ENCODE peak calls at places on chromosomes 13 and 19, in five cellular contexts. One of them, this sample, is unnamed. For H3K9me3, the result is how much of the 10 kb centered on the place peaks cover.

GRCh38 chr19:13109361-13110098 is 6.9 kb upstream of the LYL1 start:
- DNase-seq in GM23248: no peak
- DNase-seq in fibroblast of lung: no peak
- DNase-seq in keratinocyte: no peak
- DNase-seq in MM.1S: no peak
- DNase-seq in this sample: no peak

GRCh38 chr13:49220856-49221614 is 897 bp downstream of the MLNR start:
- DNase-seq in MM.1S: no peak
- DNase-seq in fibroblast of lung: peak
- DNase-seq in GM23248: peak
- DNase-seq in keratinocyte: no peak
- DNase-seq in this sample: no peak

GRCh38 chr19:1471514-1472107 is 7.4 kb downstream of the C19orf25 start:
- DNase-seq in keratinocyte: no peak
- DNase-seq in fibroblast of lung: no peak
- DNase-seq in GM23248: peak
- DNase-seq in MM.1S: no peak
- DNase-seq in this sample: no peak

GRCh38 chr19:8639821-8640401 is 9.5 kb downstream of the NFILZ start:
- DNase-seq in fibroblast of lung: no peak
- DNase-seq in keratinocyte: no peak
- DNase-seq in GM23248: no peak
- DNase-seq in MM.1S: no peak
- DNase-seq in this sample: no peak

GRCh38 chr19:30207357-30207756 is 164.8 kb upstream of the ZNF536 start:
- DNase-seq in GM23248: no peak
- DNase-seq in keratinocyte: no peak
- DNase-seq in fibroblast of lung: no peak
- DNase-seq in MM.1S: no peak
- DNase-seq in this sample: no peak

GRCh38 chr19:37855098-37855497 is 51.3 kb downstream of the WDR87 start:
- DNase-seq in fibroblast of lung: peak
- DNase-seq in MM.1S: no peak
- DNase-seq in GM23248: peak
- DNase-seq in keratinocyte: no peak
- DNase-seq in this sample: no peak

GRCh38 chr19:48724796-48725753 is 5.5 kb upstream of the MAMSTR start:
- DNase-seq in MM.1S: peak
- DNase-seq in fibroblast of lung: peak
- DNase-seq in keratinocyte: peak
- DNase-seq in GM23248: peak
- DNase-seq in this sample: peak

GRCh38 chr13:95784891-95785290 is 108.0 kb downstream of the DNAJC3 start:
- DNase-seq in keratinocyte: no peak
- DNase-seq in fibroblast of lung: peak
- DNase-seq in MM.1S: no peak
- DNase-seq in GM23248: peak
- DNase-seq in this sample: no peak

GRCh38 chr13:89380101-89380500 is 1708.9 kb downstream of the SLITRK5 start:
- DNase-seq in fibroblast of lung: no peak
- DNase-seq in MM.1S: peak
- DNase-seq in keratinocyte: no peak
- DNase-seq in GM23248: no peak
- DNase-seq in this sample: peak

GRCh38 chr13:72194531-72194930 is 327.5 kb upstream of the DACH1 start:
- DNase-seq in GM23248: no peak
- DNase-seq in MM.1S: no peak
- DNase-seq in fibroblast of lung: no peak
- DNase-seq in keratinocyte: no peak
- DNase-seq in this sample: no peak

GRCh38 chr19:1355258-1355973 is 28.3 kb upstream of the NDUFS7 start:
- DNase-seq in keratinocyte: no peak
- DNase-seq in GM23248: peak
- DNase-seq in fibroblast of lung: peak
- DNase-seq in MM.1S: no peak
- DNase-seq in this sample: no peak

GRCh38 chr13:34343413-34343812 is 525.5 kb downstream of the RFC3 start:
- DNase-seq in fibroblast of lung: peak
- DNase-seq in keratinocyte: no peak
- DNase-seq in GM23248: no peak
- DNase-seq in MM.1S: no peak
- DNase-seq in this sample: no peak

GRCh38 chr19:39736088-39736487 is 1.7 kb downstream of the CLC start:
- DNase-seq in fibroblast of lung: no peak
- DNase-seq in GM23248: no peak
- DNase-seq in MM.1S: no peak
- DNase-seq in keratinocyte: no peak
- DNase-seq in this sample: no peak

GRCh38 chr19:17794731-17795494 is at the start of gene B3GNT3:
- DNase-seq in GM23248: peak
- DNase-seq in keratinocyte: no peak
- DNase-seq in MM.1S: no peak
- DNase-seq in fibroblast of lung: no peak
- DNase-seq in this sample: peak

GRCh38 chr13:42320375-42320787 is 48.4 kb downstream of the AKAP11 start:
- DNase-seq in keratinocyte: no peak
- DNase-seq in MM.1S: no peak
- DNase-seq in fibroblast of lung: no peak
- DNase-seq in GM23248: no peak
- DNase-seq in this sample: no peak

GRCh38 chr19:57576661-57577060 is 2.0 kb downstream of the ZNF416 start:
- DNase-seq in keratinocyte: no peak
- DNase-seq in fibroblast of lung: no peak
- DNase-seq in MM.1S: no peak
- DNase-seq in GM23248: no peak
- DNase-seq in this sample: no peak
- H3K9me3 ChIP-seq in keratinocyte: under half
- H3K9me3 ChIP-seq in fibroblast of lung: under half
- H3K9me3 ChIP-seq in MM.1S: under half
- H3K9me3 ChIP-seq in GM23248: under half
- H3K9me3 ChIP-seq in this sample: half or more

DNA sequence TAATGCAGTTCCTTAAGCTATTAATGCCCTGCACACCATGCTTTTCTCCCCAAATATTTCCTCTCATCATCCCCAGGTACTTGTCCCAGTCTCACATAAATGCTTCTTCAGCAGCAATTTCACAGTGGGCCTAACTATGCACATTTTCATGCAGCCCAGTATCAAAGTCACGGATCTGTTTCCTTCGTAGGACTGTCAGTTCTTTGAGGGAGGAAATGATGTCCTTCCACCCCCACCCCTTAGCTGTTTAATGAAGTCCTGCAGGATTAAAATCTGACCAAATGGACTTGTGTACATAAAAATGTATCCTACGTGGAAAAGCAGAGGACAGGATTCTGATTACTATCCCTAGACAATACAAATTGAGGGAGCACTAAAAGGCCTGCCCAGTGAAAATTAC is 68.6 kb upstream of the ARGLU1 start:
- DNase-seq in GM23248: no peak
- DNase-seq in fibroblast of lung: no peak
- DNase-seq in MM.1S: no peak
- DNase-seq in keratinocyte: no peak
- DNase-seq in this sample: no peak
- H2AFZ ChIP-seq in GM23248: no peak
- H2AFZ ChIP-seq in fibroblast of lung: no peak
- H2AFZ ChIP-seq in MM.1S: no peak
- H2AFZ ChIP-seq in keratinocyte: no peak
- H2AFZ ChIP-seq in this sample: no peak

GRCh38 chr13:26221721-26222522 is at the start of gene RNF6:
- DNase-seq in GM23248: peak
- DNase-seq in fibroblast of lung: peak
- DNase-seq in keratinocyte: peak
- DNase-seq in MM.1S: peak
- DNase-seq in this sample: peak

GRCh38 chr13:26222523-26223046 is 471 bp upstream of the RNF6 start:
- DNase-seq in MM.1S: no peak
- DNase-seq in GM23248: no peak
- DNase-seq in keratinocyte: no peak
- DNase-seq in fibroblast of lung: no peak
- DNase-seq in this sample: no peak

GRCh38 chr13:26220575-26220974 is 1.5 kb downstream of the RNF6 start:
- DNase-seq in keratinocyte: peak
- DNase-seq in fibroblast of lung: peak
- DNase-seq in MM.1S: no peak
- DNase-seq in GM23248: peak
- DNase-seq in this sample: no peak

GRCh38 chr13:26221399-26221720 is 754 bp downstream of the RNF6 start:
- DNase-seq in GM23248: no peak
- DNase-seq in MM.1S: no peak
- DNase-seq in keratinocyte: no peak
- DNase-seq in fibroblast of lung: no peak
- DNase-seq in this sample: no peak

GRCh38 chr13:26219726-26220125 is 2.4 kb downstream of the RNF6 start:
- DNase-seq in GM23248: peak
- DNase-seq in fibroblast of lung: peak
- DNase-seq in keratinocyte: no peak
- DNase-seq in MM.1S: no peak
- DNase-seq in this sample: no peak
- H3K4me2 ChIP-seq in GM23248: peak
- H3K4me2 ChIP-seq in fibroblast of lung: peak
- H3K4me2 ChIP-seq in keratinocyte: peak
- H3K4me2 ChIP-seq in MM.1S: no peak
- H3K4me2 ChIP-seq in this sample: peak

GRCh38 chr19:56917998-56918397 is 77.5 kb upstream of the PEG3 start:
- DNase-seq in fibroblast of lung: no peak
- DNase-seq in MM.1S: peak
- DNase-seq in GM23248: no peak
- DNase-seq in keratinocyte: no peak
- DNase-seq in this sample: no peak

GRCh38 chr19:56918682-56919307 is 78.3 kb upstream of the PEG3 start:
- DNase-seq in GM23248: no peak
- DNase-seq in fibroblast of lung: no peak
- DNase-seq in MM.1S: no peak
- DNase-seq in keratinocyte: no peak
- DNase-seq in this sample: no peak

GRCh38 chr19:56919308-56919995 is 78.9 kb upstream of the PEG3 start:
- DNase-seq in keratinocyte: no peak
- DNase-seq in fibroblast of lung: no peak
- DNase-seq in GM23248: no peak
- DNase-seq in MM.1S: no peak
- DNase-seq in this sample: no peak

GRCh38 chr19:56912406-56912805 is 71.9 kb upstream of the PEG3 start:
- DNase-seq in GM23248: no peak
- DNase-seq in MM.1S: no peak
- DNase-seq in keratinocyte: no peak
- DNase-seq in fibroblast of lung: no peak
- DNase-seq in this sample: no peak

DNA sequence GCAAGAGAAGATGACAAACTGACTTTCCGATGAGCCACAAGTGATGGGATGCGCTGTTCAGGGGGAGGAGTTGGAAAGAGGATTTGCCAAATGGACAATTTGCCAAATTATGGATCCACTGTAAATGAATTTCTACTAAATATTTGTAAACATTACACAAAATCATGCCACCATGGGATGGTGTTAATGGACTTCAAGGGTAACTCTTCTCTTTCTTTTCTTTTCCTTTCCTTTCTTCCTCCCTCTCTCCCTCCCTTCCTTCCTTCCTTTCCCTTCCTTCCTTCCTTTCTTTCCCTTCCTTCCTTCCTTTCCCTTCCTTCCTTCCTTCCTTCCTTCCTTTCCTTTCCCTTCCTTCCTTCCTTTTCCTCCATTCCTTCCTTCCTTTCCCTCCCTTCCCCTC is 76.0 kb upstream of the PEG3 start:
- DNase-seq in fibroblast of lung: no peak
- DNase-seq in GM23248: no peak
- DNase-seq in keratinocyte: no peak
- DNase-seq in MM.1S: no peak
- DNase-seq in this sample: no peak
- H3K9me3 ChIP-seq in fibroblast of lung: under half
- H3K9me3 ChIP-seq in GM23248: under half
- H3K9me3 ChIP-seq in keratinocyte: under half
- H3K9me3 ChIP-seq in MM.1S: under half
- H3K9me3 ChIP-seq in this sample: under half

DNA sequence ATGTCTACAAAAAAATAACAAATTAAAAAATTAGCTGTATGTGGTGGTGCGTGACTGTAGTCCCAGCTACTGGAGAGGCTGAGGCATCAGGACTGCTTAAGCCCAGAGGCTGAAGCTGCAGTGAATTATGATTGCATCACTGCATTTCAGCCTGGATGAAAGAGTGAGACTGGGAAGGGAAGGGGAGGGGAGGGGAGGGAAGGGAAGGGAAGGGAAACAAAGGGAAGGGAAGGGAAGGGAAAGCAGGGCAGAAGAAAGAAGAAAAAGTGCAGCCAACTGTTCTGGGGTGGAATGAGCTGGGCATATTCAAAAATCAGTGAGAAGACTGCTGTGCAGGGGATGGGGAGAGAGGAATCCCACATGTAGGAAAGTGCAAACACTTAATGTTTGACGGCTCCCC is 905.5 kb downstream of the UQCRFS1 start:
- DNase-seq in MM.1S: no peak
- DNase-seq in fibroblast of lung: peak
- DNase-seq in keratinocyte: no peak
- DNase-seq in GM23248: peak
- DNase-seq in this sample: no peak
- H2AFZ ChIP-seq in MM.1S: no peak
- H2AFZ ChIP-seq in fibroblast of lung: no peak
- H2AFZ ChIP-seq in keratinocyte: no peak
- H2AFZ ChIP-seq in GM23248: no peak
- H2AFZ ChIP-seq in this sample: no peak

GRCh38 chr13:114097893-114098688 is 34.3 kb downstream of the RASA3 start:
- DNase-seq in MM.1S: no peak
- DNase-seq in keratinocyte: no peak
- DNase-seq in fibroblast of lung: no peak
- DNase-seq in GM23248: no peak
- DNase-seq in this sample: no peak

GRCh38 chr13:114100446-114101320 is 31.7 kb downstream of the RASA3 start:
- DNase-seq in GM23248: peak
- DNase-seq in fibroblast of lung: peak
- DNase-seq in MM.1S: peak
- DNase-seq in keratinocyte: no peak
- DNase-seq in this sample: no peak

GRCh38 chr13:114099918-114100445 is 32.4 kb downstream of the RASA3 start:
- DNase-seq in keratinocyte: no peak
- DNase-seq in MM.1S: peak
- DNase-seq in GM23248: peak
- DNase-seq in fibroblast of lung: peak
- DNase-seq in this sample: no peak

GRCh38 chr13:114097504-114097892 is 34.9 kb downstream of the RASA3 start:
- DNase-seq in MM.1S: no peak
- DNase-seq in GM23248: no peak
- DNase-seq in fibroblast of lung: no peak
- DNase-seq in keratinocyte: no peak
- DNase-seq in this sample: no peak

GRCh38 chr13:114099191-114099590 is 33.2 kb downstream of the RASA3 start:
- DNase-seq in MM.1S: peak
- DNase-seq in keratinocyte: no peak
- DNase-seq in GM23248: peak
- DNase-seq in fibroblast of lung: peak
- DNase-seq in this sample: peak
- H3K4me2 ChIP-seq in MM.1S: no peak
- H3K4me2 ChIP-seq in keratinocyte: no peak
- H3K4me2 ChIP-seq in GM23248: no peak
- H3K4me2 ChIP-seq in fibroblast of lung: peak
- H3K4me2 ChIP-seq in this sample: peak

DNA sequence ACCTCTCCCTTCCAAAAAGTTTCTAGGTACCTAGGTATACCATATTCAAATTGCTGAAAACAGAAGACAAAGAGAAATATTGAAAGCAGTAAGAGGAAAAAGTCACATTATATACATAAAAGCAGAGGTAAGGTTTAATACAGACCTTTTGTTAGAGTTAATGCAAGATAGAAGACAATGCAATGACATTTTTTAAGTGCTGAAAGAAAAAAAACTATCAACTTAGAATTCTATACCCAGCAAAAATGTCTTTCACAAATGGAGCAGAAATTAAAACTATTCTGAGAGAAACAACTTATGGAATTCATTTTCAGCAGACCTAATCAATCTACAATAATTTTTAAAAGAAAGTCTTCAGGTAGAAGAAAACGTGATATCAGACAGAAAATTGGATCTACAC is 77.2 kb downstream of the CRYL1 start:
- DNase-seq in fibroblast of lung: no peak
- DNase-seq in GM23248: no peak
- DNase-seq in keratinocyte: no peak
- DNase-seq in MM.1S: no peak
- DNase-seq in this sample: no peak
- H3K9me3 ChIP-seq in fibroblast of lung: under half
- H3K9me3 ChIP-seq in GM23248: under half
- H3K9me3 ChIP-seq in keratinocyte: under half
- H3K9me3 ChIP-seq in MM.1S: under half
- H3K9me3 ChIP-seq in this sample: under half

This sample was measured in PC-9.